ENCODE peak calls at places on chromosomes 6 and 20, in four cellular contexts. A is mammary epithelial cell, R is right atrium auricular region, Q is IMR-90. U is an unnamed sample. For H3K4me1, the result is how much of the 10 kb centered on the place peaks cover.

GRCh38 chr6:106530502-106530901 is 98.8 kb downstream of the RTN4IP1 start:
- DNase-seq in A (no peak), R (no peak), Q (peak), U (no peak)

GRCh38 chr6:90222724-90223198 is 73.9 kb downstream of the BACH2 start:
- DNase-seq in A (peak), R (no peak), Q (peak), U (no peak)

GRCh38 chr6:121826156-121826810 is 390.8 kb downstream of the GJA1 start:
- DNase-seq in A (peak), R (no peak), Q (peak), U (no peak)

GRCh38 chr6:107473660-107474059 is 14.3 kb upstream of the PDSS2 start:
- DNase-seq in A (no peak), R (no peak), Q (no peak), U (no peak)

GRCh38 chr6:47093169-47093568 is 51.0 kb upstream of the ADGRF1 start:
- DNase-seq in A (no peak), R (no peak), Q (no peak), U (peak)

GRCh38 chr6:156883497-156884252 is 106.5 kb downstream of the ARID1B start:
- DNase-seq in A (peak), R (no peak), Q (peak), U (no peak)

GRCh38 chr6:42086046-42086664 is 35.8 kb downstream of the TAF8 start:
- DNase-seq in A (no peak), R (no peak), Q (no peak), U (no peak)

GRCh38 chr6:27882624-27883023 is 29.6 kb downstream of the OR2B2 start:
- DNase-seq in A (no peak), R (no peak), Q (no peak), U (no peak)

GRCh38 chr20:19252670-19253120 is 40.3 kb downstream of the SLC24A3 start:
- DNase-seq in A (no peak), R (no peak), Q (no peak), U (peak)

GRCh38 chr6:82741996-82742385 is 323.6 kb downstream of the UBE3D start:
- DNase-seq in A (no peak), R (no peak), Q (no peak), U (no peak)

GRCh38 chr6:98039443-98039842 is 756.4 kb upstream of the MMS22L start:
- DNase-seq in A (no peak), R (no peak), Q (no peak), U (no peak)

GRCh38 chr6:111709615-111710398 is 104.1 kb upstream of the TRAF3IP2 start:
- DNase-seq in A (peak), R (peak), Q (peak), U (no peak)

GRCh38 chr6:34746104-34746846 is 11.0 kb upstream of the SNRPC start:
- DNase-seq in A (no peak), R (no peak), Q (no peak), U (peak)

GRCh38 chr20:24034820-24035219 is 46.2 kb upstream of the GGTLC1 start:
- DNase-seq in A (peak), R (no peak), Q (no peak), U (no peak)

GRCh38 chr20:37749620-37750403 is 56.0 kb downstream of the CTNNBL1 start:
- DNase-seq in A (no peak), R (no peak), Q (peak), U (no peak)

GRCh38 chr6:16849280-16850210 is 88.3 kb upstream of the ATXN1 start:
- DNase-seq in A (no peak), R (no peak), Q (peak), U (no peak)

GRCh38 chr6:46734867-46735719 is at the start of gene PLA2G7:
- DNase-seq in A (peak), R (no peak), Q (no peak), U (peak)

GRCh38 chr6:160269122-160269521 is 10.5 kb upstream of the SLC22A2 start:
- DNase-seq in A (no peak), R (no peak), Q (no peak), U (no peak)

GRCh38 chr20:51326241-51326819 is 216.2 kb downstream of the NFATC2 start:
- DNase-seq in A (no peak), R (no peak), Q (peak), U (peak)

GRCh38 chr6:43476744-43477143 is 626 bp upstream of the TJAP1 start:
- DNase-seq in A (no peak), R (no peak), Q (no peak), U (no peak)

GRCh38 chr6:112831022-112831421 is 483.9 kb downstream of the RFPL4B start:
- DNase-seq in A (peak), R (no peak), Q (peak), U (no peak)

GRCh38 chr6:52735071-52735470 is 28.2 kb downstream of the GSTA2 start:
- DNase-seq in A (no peak), R (no peak), Q (no peak), U (no peak)

GRCh38 chr6:5723905-5724691 is 282.6 kb downstream of the NRN1 start:
- DNase-seq in A (no peak), R (no peak), Q (no peak), U (no peak)
- H3K4me3 ChIP-seq in A (no peak), R (no peak), Q (no peak), U (no peak)

GRCh38 chr20:62133864-62134263 is 9.3 kb downstream of the PSMA7 start:
- DNase-seq in A (no peak), R (no peak), Q (no peak), U (no peak)
- TF ChIP-seq CTCF in A (no peak), R (peak), Q (peak), U (peak)

GRCh38 chr20:3785240-3786125 is 1.1 kb downstream of the CENPB start:
- DNase-seq in A (no peak), R (no peak), Q (no peak), U (no peak)
- H3K4me1 ChIP-seq in A (under half), R (under half), Q (under half), U (under half)

DNA sequence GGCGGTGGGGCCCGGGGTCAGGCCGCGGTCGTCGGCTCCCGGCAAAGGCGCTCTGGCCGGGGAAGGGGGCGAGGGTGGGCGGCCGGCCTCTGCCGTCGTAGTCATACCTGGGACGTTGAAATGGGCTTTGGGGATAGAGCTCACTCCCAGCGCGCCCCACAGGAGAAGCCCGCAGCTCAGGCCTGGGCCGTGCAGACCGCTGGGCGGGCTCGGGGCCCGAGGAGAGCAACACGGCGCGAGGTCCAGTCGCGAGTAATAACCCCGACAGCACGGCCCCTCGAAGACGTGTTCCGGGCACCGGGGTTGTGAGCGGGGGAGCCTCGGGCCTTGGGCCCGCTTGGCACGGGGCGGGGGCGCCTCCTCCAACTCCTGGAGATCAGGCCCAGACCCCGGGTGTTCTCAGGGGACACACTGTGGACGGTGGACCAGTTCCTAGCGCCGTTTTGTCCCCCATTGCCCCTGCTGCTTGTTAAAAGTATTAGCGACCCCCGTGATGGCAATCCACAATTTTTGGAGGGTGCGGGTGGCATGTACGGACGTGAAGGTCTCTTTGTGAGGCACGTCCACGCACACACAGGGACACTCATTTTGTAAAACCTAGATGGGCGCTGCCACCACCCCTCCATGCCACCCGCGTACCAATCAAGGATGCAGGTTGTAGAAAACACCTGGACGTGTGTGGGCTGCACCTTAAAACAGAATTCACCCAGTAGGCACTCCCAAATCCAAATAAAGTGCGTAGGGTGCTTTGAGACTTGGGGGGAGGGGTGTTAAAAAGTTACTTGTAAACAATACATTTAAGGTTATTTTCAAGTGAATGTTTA is 11.0 kb downstream of the FOXC1 start:
- DNase-seq in A (no peak), R (no peak), Q (no peak), U (no peak)
- H3K4me3 ChIP-seq in A (no peak), R (no peak), Q (no peak), U (no peak)

GRCh38 chr6:48449002-48449401 is 338.0 kb upstream of the PTCHD4 start:
- DNase-seq in A (peak), R (no peak), Q (peak), U (no peak)
- TF ChIP-seq CTCF in A (peak), R (no peak), Q (peak), U (peak)

GRCh38 chr6:32977953-32978324 is 9.5 kb downstream of the BRD2 start:
- DNase-seq in A (no peak), R (no peak), Q (no peak), U (no peak)

GRCh38 chr6:32974541-32975308 is 6.3 kb downstream of the BRD2 start:
- DNase-seq in A (no peak), R (no peak), Q (no peak), U (no peak)

GRCh38 chr6:32975886-32976285 is 7.5 kb downstream of the BRD2 start:
- DNase-seq in A (no peak), R (no peak), Q (no peak), U (no peak)

GRCh38 chr6:32977272-32977952 is 9.0 kb downstream of the BRD2 start:
- DNase-seq in A (no peak), R (no peak), Q (no peak), U (no peak)

DNA sequence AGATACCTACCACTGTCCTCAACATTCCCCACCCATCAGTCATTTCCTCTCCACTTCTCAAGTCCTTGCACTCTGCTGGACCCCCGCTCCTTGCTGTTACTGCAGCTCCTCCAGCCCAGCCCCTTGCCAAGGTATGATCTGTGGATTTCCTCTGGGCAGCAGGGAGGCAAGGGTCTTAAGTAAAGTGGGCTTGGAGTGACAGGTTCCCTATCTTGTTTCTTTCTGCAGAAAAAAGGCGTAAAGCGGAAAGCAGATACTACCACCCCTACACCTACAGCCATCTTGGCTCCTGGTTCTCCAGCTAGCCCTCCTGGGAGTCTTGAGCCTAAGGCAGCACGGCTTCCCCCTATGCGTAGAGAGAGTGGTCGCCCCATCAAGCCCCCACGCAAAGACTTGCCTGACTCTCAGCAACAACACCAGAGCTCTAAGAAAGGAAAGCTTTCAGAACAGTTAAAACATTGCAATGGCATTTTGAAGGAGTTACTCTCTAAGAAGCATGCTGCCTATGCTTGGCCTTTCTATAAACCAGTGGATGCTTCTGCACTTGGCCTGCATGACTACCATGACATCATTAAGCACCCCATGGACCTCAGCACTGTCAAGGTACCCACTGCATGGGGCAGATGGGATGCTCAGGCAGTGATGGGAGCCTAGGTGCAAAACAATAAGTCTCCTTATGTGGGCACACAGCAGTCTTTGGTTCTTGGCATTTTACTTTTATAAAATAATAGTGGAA is 8.1 kb downstream of the BRD2 start:
- DNase-seq in A (no peak), R (no peak), Q (no peak), U (no peak)
- H3K4me1 ChIP-seq in A (under half), R (under half), Q (under half), U (under half)

DNA sequence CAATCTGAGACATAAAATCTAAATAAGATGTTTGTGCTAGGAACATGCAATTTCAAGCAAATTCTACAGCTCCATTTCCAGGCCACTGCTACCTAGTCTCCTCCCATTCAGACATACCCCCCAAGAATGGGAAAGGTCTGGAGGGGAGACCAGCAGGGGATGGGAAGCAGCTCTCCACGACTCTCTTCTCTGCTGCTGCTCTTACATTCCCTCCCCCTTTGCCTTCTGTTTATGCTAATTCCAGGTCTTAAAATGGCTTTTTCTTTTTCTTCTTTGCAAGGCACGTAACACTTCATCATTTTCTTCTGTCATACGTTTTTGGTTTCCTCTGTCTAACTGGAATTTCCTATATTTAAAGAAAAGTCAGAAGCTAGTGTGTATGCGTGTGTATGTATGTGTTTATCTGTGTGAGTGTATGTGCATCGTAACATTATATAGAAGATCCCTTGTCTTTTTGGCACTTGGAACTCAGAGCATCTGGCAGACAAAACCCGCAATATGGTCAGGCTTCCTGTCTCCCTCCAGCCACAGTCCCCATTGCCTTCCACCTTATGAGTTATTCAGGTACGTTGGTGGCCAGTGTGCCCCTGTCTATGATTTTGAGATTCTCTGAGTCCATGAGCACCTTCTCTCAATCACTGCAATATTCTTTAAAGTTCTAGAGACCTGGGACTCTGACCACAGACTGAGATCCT is 493.7 kb downstream of the BTBD3 start:
- DNase-seq in A (no peak), R (no peak), Q (no peak), U (no peak)
- H3K4me3 ChIP-seq in A (no peak), R (no peak), Q (no peak), U (no peak)